ENCODE peak calls at places on chromosome 22, in seven cellular contexts. E is psoas muscle, K is fibroblast of lung, W is SJSA1, V is breast epithelium, O is upper lobe of left lung, Z is right lobe of liver. R is an unnamed sample.

GRCh38 chr22:23495614-23496444 is 84.3 kb downstream of the IGLL1 start:
- DNase-seq in Z (no peak), E (no peak), W (no peak), V (no peak), K (no peak), O (no peak), R (no peak)

GRCh38 chr22:35971418-35972119 is 57.1 kb downstream of the RBFOX2 start:
- DNase-seq in E (no peak), Z (no peak), V (peak; percentile 33), W (peak; percentile 90), K (peak; percentile 92), O (no peak), R (no peak)

GRCh38 chr22:23519442-23520177 is 60.5 kb downstream of the IGLL1 start:
- DNase-seq in V (no peak), K (no peak), Z (no peak), W (no peak), E (no peak), O (no peak), R (no peak)

GRCh38 chr22:25651332-25651731 is 86.9 kb downstream of the GRK3 start:
- DNase-seq in W (no peak), E (no peak), Z (no peak), K (no peak), V (no peak), O (no peak), R (no peak)

GRCh38 chr22:41826430-41827383 is 6.2 kb upstream of the SREBF2 start:
- DNase-seq in V (no peak), K (no peak), O (no peak), W (no peak), Z (no peak), E (peak; percentile 54), R (no peak)

GRCh38 chr22:24548812-24549211 is 6.1 kb downstream of the GUCD1 start:
- DNase-seq in O (no peak), W (no peak), E (no peak), V (no peak), Z (no peak), K (no peak), R (no peak)

GRCh38 chr22:37329239-37330140 is 47.2 kb downstream of the CYTH4 start:
- DNase-seq in O (no peak), E (no peak), W (no peak), V (no peak), Z (no peak), K (peak; percentile 62), R (no peak)

GRCh38 chr22:41915035-41915782 is at the start of gene SHISA8:
- DNase-seq in E (peak; percentile 56), Z (peak; percentile 56), O (no peak), K (peak; percentile 39), W (no peak), V (no peak), R (peak; percentile 51)

GRCh38 chr22:17085277-17086091 is 684 bp downstream of the IL17RA start:
- DNase-seq in K (peak; percentile 3), E (peak; percentile 66), V (peak; percentile 28), Z (peak; percentile 61), W (peak; percentile 34), O (peak; percentile 60), R (peak; percentile 21)

GRCh38 chr22:27697888-27698287 is 103.7 kb downstream of the MN1 start:
- DNase-seq in V (no peak), W (no peak), O (no peak), K (no peak), Z (no peak), E (peak; percentile 52), R (no peak)
- H3K9me3 ChIP-seq in V (peaks cover 4% of the 10 kb centered on the region), W (peaks cover 9% of the 10 kb centered on the region), O (no peaks in the 10 kb centered on the region), K (no peaks in the 10 kb centered on the region), Z (no peaks in the 10 kb centered on the region), E (peaks cover 16% of the 10 kb centered on the region), R (peaks cover 4% of the 10 kb centered on the region)

DNA sequence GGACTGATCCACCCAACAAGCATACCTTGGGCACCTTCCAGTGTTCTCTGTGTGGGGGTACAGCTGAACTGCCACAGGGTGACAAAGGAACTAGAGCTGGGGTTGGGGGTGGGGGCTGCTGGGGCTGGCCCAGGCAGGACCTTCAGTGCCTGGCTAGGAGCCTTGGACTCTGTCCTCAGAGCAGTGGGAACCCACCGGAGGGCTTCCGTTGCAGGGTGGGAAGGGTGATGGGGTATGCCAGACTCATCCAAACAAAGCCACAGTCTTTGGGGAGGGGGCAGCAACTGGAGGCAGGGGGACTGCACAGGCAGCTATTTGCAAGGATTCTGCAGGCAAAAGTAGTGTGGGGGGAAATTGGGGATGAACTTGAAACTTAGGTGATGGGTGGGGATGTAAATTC is 35.7 kb upstream of the CLDN5 start:
- DNase-seq in Z (no peak), O (no peak), K (no peak), V (no peak), W (no peak), E (no peak), R (no peak)
- H3K27ac ChIP-seq in Z (no peak overlapping the region), O (no peak overlapping the region), K (no peak overlapping the region), V (no peak overlapping the region), W (no peak overlapping the region), E (no peak overlapping the region), R (no peak overlapping the region)

DNA sequence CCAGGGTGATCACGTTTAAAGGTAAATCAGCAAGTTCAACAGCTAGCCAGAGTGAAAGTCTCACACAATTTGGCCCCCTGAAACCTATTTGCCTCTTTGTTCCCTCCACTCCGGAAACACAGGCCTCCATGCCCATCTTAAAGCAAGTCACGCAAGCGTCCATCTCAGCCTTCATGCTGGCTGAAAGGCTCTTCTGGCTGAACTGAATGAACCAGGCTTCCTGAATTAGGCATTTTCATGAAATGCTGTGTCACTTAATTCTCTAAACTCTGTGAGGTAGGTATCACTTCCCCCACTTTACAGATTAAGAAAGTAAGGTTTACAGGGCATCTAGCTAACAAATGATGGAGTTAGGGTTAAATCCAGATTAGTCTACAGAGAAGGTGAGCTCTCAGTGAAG is 1.4 kb downstream of the SLC25A17 start:
- DNase-seq in E (no peak), W (no peak), O (no peak), K (no peak), V (no peak), Z (no peak), R (no peak)
- H3K4me3 ChIP-seq in E (peak overlapping the region; percentile 98), W (no peak overlapping the region), O (peak overlapping the region; percentile 100), K (peak overlapping the region; percentile 93), V (peak overlapping the region; percentile 89), Z (no peak overlapping the region), R (peak overlapping the region; percentile 87)

GRCh38 chr22:48483764-48484528 is 1343.7 kb downstream of the BRD1 start:
- DNase-seq in O (peak; percentile 20), E (no peak), K (no peak), V (no peak), Z (no peak), W (no peak), R (no peak)
- H3K9me3 ChIP-seq in O (no peaks in the 10 kb centered on the region), E (no peaks in the 10 kb centered on the region), K (no peaks in the 10 kb centered on the region), V (no peaks in the 10 kb centered on the region), Z (no peaks in the 10 kb centered on the region), W (no peaks in the 10 kb centered on the region), R (no peaks in the 10 kb centered on the region)

GRCh38 chr22:46663001-46663400 is 42.8 kb downstream of the GRAMD4 start:
- DNase-seq in Z (no peak), E (no peak), K (no peak), O (no peak), W (no peak), V (no peak), R (no peak)

GRCh38 chr22:46660604-46661201 is 40.5 kb downstream of the GRAMD4 start:
- DNase-seq in W (no peak), O (no peak), Z (no peak), K (no peak), E (peak; percentile 55), V (peak; percentile 45), R (no peak)

GRCh38 chr22:46659791-46660186 is 39.6 kb downstream of the GRAMD4 start:
- DNase-seq in K (no peak), O (no peak), W (no peak), V (no peak), Z (no peak), E (no peak), R (no peak)

GRCh38 chr22:46662226-46662625 is 42.0 kb downstream of the GRAMD4 start:
- DNase-seq in O (no peak), V (no peak), K (no peak), Z (no peak), W (no peak), E (no peak), R (no peak)

GRCh38 chr22:46661221-46661851 is 41.1 kb downstream of the GRAMD4 start:
- DNase-seq in V (peak; percentile 60), K (peak; percentile 62), W (no peak), O (no peak), Z (peak; percentile 65), E (no peak), R (peak; percentile 47)
- H3K27ac ChIP-seq in V (peak overlapping the region; percentile 52), K (no peak overlapping the region), W (no peak overlapping the region), O (no peak overlapping the region), Z (peak overlapping the region; percentile 88), E (peak overlapping the region; percentile 48), R (peak overlapping the region; percentile 53)

GRCh38 chr22:38452373-38453064 is 2.5 kb downstream of the KCNJ4 start:
- DNase-seq in K (peak; percentile 50), V (no peak), Z (no peak), O (peak; percentile 28), E (no peak), W (no peak), R (no peak)
- H3K4me3 ChIP-seq in K (no peak overlapping the region), V (no peak overlapping the region), Z (no peak overlapping the region), O (no peak overlapping the region), E (no peak overlapping the region), W (no peak overlapping the region), R (no peak overlapping the region)

DNA sequence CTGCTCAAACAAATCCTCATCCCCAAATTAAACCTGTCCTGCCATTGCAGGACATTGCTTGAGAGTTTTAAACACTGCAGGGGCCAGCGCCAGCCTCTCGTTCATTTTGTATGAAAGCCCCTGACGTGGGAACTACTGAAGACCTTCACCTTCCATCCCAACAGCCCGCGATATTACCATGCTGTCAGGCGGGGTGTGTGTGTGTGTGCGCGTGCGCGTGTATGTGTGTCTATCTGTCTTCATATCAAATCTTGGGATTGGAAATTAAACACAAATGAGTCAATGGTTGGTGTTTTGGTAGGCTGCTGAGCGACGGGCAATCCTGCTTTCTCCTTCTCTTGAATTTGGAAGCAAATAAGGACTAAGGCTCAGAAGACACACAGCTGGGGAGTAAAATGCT is 776.9 kb downstream of the TBC1D22A start:
- DNase-seq in K (no peak), O (no peak), Z (no peak), V (no peak), E (no peak), W (no peak), R (no peak)
- H3K9me3 ChIP-seq in K (no peaks in the 10 kb centered on the region), O (no peaks in the 10 kb centered on the region), Z (no peaks in the 10 kb centered on the region), V (peaks cover 6% of the 10 kb centered on the region), E (no peaks in the 10 kb centered on the region), W (no peaks in the 10 kb centered on the region), R (no peaks in the 10 kb centered on the region)

GRCh38 chr22:30874431-30875370 is 93.9 kb downstream of the MORC2 start:
- DNase-seq in E (no peak), V (no peak), O (no peak), Z (no peak), K (no peak), W (no peak), R (no peak)

GRCh38 chr22:30875481-30876215 is 92.9 kb downstream of the MORC2 start:
- DNase-seq in O (no peak), V (no peak), E (peak; percentile 77), W (no peak), Z (no peak), K (no peak), R (no peak)

GRCh38 chr22:30877662-30878515 is 90.7 kb downstream of the MORC2 start:
- DNase-seq in V (no peak), Z (no peak), O (no peak), W (no peak), K (no peak), E (no peak), R (no peak)

GRCh38 chr22:30876925-30877553 is 91.5 kb downstream of the MORC2 start:
- DNase-seq in O (no peak), V (no peak), Z (no peak), W (no peak), E (no peak), K (peak; percentile 56), R (no peak)

GRCh38 chr22:30876221-30876751 is 92.3 kb downstream of the MORC2 start:
- DNase-seq in V (no peak), E (no peak), K (no peak), Z (no peak), O (no peak), W (no peak), R (no peak)
- H3K27ac ChIP-seq in V (no peak overlapping the region), E (peak overlapping the region; percentile 66), K (no peak overlapping the region), Z (no peak overlapping the region), O (no peak overlapping the region), W (no peak overlapping the region), R (no peak overlapping the region)

R was measured in CD4-positive, CD25-positive, alpha-beta regulatory T cell.